ENCODE peak calls at places on chromosomes 13 and 19, in nine cellular contexts. H is Daoy; C is CD4-positive, alpha-beta memory T cell; F is T follicular helper cell; S is activated CD4-positive, alpha-beta T cell treated with anti-CD3 and anti-CD28 coated beads, Interleukin-2, amount 50 U/mL, for 24 hours; D is NCI-H774; L is activated effector memory CD4-positive, alpha-beta T cell treated with Interleukin-2 at 50 U/mL for 16 hours; N is kidney; U is BE2C. E is an unnamed sample.

GRCh38 chr19:49271080-49271753 is 53.8 kb downstream of the SLC6A16 start:
- DNase-seq in U (no peak), N (no peak), H (no peak), S (no peak), L (no peak), D (no peak), F (no peak), C (no peak), E (no peak)

GRCh38 chr13:45799451-45799850 is 52.1 kb downstream of the SIAH3 start:
- DNase-seq in C (no peak), F (no peak), D (no peak), N (no peak), S (no peak), H (no peak), U (peak), L (no peak), E (no peak)

GRCh38 chr13:58406545-58406944 is 775.0 kb downstream of the PCDH17 start:
- DNase-seq in L (no peak), U (no peak), N (no peak), D (no peak), C (no peak), S (no peak), H (no peak), F (no peak), E (no peak)

GRCh38 chr13:110575322-110576069 is 14.0 kb upstream of the RAB20 start:
- DNase-seq in F (no peak), S (no peak), D (peak), H (no peak), U (no peak), C (no peak), L (no peak), N (no peak), E (no peak)

GRCh38 chr19:39409207-39409885 is 2.7 kb downstream of the ZFP36 start:
- DNase-seq in D (peak), H (peak), C (peak), S (no peak), N (peak), U (peak), F (peak), L (peak), E (peak)

GRCh38 chr19:6530385-6531162 is at the start of gene TNFSF9:
- DNase-seq in L (peak), N (peak), H (peak), U (peak), F (peak), C (peak), D (peak), S (peak), E (peak)

GRCh38 chr19:32373614-32374295 is 28.3 kb downstream of the ZNF507 start:
- DNase-seq in C (no peak), D (peak), L (no peak), H (peak), F (no peak), S (no peak), N (no peak), U (no peak), E (no peak)

GRCh38 chr13:35252536-35253205 is 223.8 kb downstream of the MAB21L1 start:
- DNase-seq in C (no peak), U (no peak), S (no peak), L (no peak), H (no peak), F (no peak), D (no peak), N (peak), E (no peak)

GRCh38 chr13:19845758-19846157 is 17.7 kb downstream of the ZMYM5 start:
- DNase-seq in D (no peak), F (no peak), C (no peak), U (no peak), H (peak), S (no peak), N (no peak), L (no peak), E (no peak)

GRCh38 chr13:28282451-28282850 is 144.1 kb downstream of the PAN3 start:
- DNase-seq in F (no peak), D (no peak), H (no peak), S (no peak), U (no peak), L (no peak), N (no peak), C (no peak), E (no peak)

GRCh38 chr19:8468761-8469458 is 24.1 kb downstream of the HNRNPM start:
- DNase-seq in C (no peak), L (no peak), F (no peak), H (no peak), D (no peak), U (no peak), S (no peak), N (no peak), E (no peak)

GRCh38 chr19:33400856-33401682 is 27.6 kb downstream of the CEBPG start:
- DNase-seq in S (no peak), D (no peak), C (no peak), H (no peak), N (peak), F (no peak), L (no peak), U (no peak), E (no peak)

GRCh38 chr13:45370922-45371406 is 30.0 kb upstream of the TPT1 start:
- DNase-seq in H (peak), D (no peak), S (peak), L (peak), F (peak), U (peak), C (peak), N (peak), E (peak)

GRCh38 chr19:4187313-4188122 is 5.0 kb downstream of the ANKRD24 start:
- DNase-seq in C (no peak), D (no peak), H (no peak), U (no peak), F (no peak), N (no peak), S (no peak), L (no peak), E (no peak)

GRCh38 chr19:2255982-2256685 is at the start of gene JSRP1:
- DNase-seq in S (no peak), D (peak), N (peak), L (no peak), U (peak), F (no peak), H (peak), C (no peak), E (no peak)

GRCh38 chr13:79516590-79516989 is 35.6 kb downstream of the NDFIP2 start:
- DNase-seq in L (no peak), F (no peak), S (no peak), H (no peak), D (no peak), U (no peak), N (no peak), C (no peak), E (no peak)

GRCh38 chr19:56837492-56837891 is 3.0 kb downstream of the PEG3 start:
- DNase-seq in F (no peak), C (no peak), U (peak), N (peak), L (no peak), S (no peak), D (no peak), H (peak), E (no peak)